ENCODE peak calls at places on chromosome 11, in six cellular contexts. M is fibroblast of the aortic adventitia, Z is NCI-H2171 treated with DMSO at 0.1 percent for 48 hours, X is fibroblast of the conjunctiva, W is HepG2, Q is brain microvascular endothelial cell. F is an unnamed sample.

GRCh38 chr11:7514099-7514725 is 413 bp downstream of the PPFIBP2 start:
- DNase-seq in M (no peak), Z (no peak), X (no peak), W (no peak), Q (no peak), F (no peak)

GRCh38 chr11:132052904-132053303 is 682.5 kb downstream of the NTM start:
- DNase-seq in M (no peak), Z (no peak), X (no peak), W (no peak), Q (peak), F (no peak)

GRCh38 chr11:130711193-130711592 is 205.1 kb downstream of the SNX19 start:
- DNase-seq in M (no peak), Z (no peak), X (no peak), W (no peak), Q (peak), F (no peak)

GRCh38 chr11:86147004-86147403 is 78.1 kb upstream of the PICALM start:
- DNase-seq in M (no peak), Z (no peak), X (no peak), W (no peak), Q (no peak), F (no peak)

GRCh38 chr11:7548659-7549283 is 35.0 kb downstream of the PPFIBP2 start:
- DNase-seq in M (no peak), Z (no peak), X (no peak), W (peak), Q (no peak), F (no peak)

GRCh38 chr11:76623171-76623883 is 47.2 kb downstream of the LRRC32 start:
- DNase-seq in M (peak), Z (peak), X (no peak), W (no peak), Q (peak), F (no peak)

GRCh38 chr11:117950320-117950719 is 21.1 kb upstream of the TMPRSS13 start:
- DNase-seq in M (no peak), Z (no peak), X (no peak), W (no peak), Q (no peak), F (no peak)

GRCh38 chr11:71156301-71156700 is 96.1 kb downstream of the SHANK2 start:
- DNase-seq in M (no peak), Z (no peak), X (no peak), W (no peak), Q (no peak), F (no peak)